ENCODE peak calls at places on chromosomes 16 and 17, in seven cellular contexts. U, S, W, D, H, N and J are unnamed samples.

GRCh38 chr17:69250641-69251040 is 22.0 kb upstream of the ABCA10 start:
- DNase-seq in U (no peak), S (no peak), W (no peak), D (no peak), H (no peak), N (no peak), J (no peak)

GRCh38 chr16:56316545-56316944 is 108.8 kb downstream of the AMFR start:
- DNase-seq in U (no peak), S (no peak), W (no peak), D (no peak), H (no peak), N (no peak), J (no peak)

GRCh38 chr17:21382560-21383495 is 6.7 kb downstream of the KCNJ12 start:
- DNase-seq in U (no peak), S (no peak), W (no peak), D (no peak), H (no peak), N (peak), J (no peak)

GRCh38 chr17:37429442-37429841 is 22.8 kb downstream of the TADA2A start:
- DNase-seq in U (no peak), S (no peak), W (no peak), D (no peak), H (no peak), N (no peak), J (no peak)

GRCh38 chr16:67294927-67295326 is 15.6 kb downstream of the PLEKHG4 start:
- DNase-seq in U (no peak), S (no peak), W (no peak), D (no peak), H (no peak), N (no peak), J (no peak)

GRCh38 chr16:57608462-57609113 is 19.8 kb upstream of the ADGRG1 start:
- DNase-seq in U (no peak), S (no peak), W (no peak), D (no peak), H (no peak), N (peak), J (peak)

GRCh38 chr17:5237541-5238016 is 2.9 kb upstream of the SCIMP start:
- DNase-seq in U (peak), S (peak), W (peak), D (peak), H (peak), N (no peak), J (peak)

GRCh38 chr17:49106366-49107210 is 26.0 kb upstream of the B4GALNT2 start:
- DNase-seq in U (no peak), S (no peak), W (no peak), D (no peak), H (no peak), N (no peak), J (no peak)

GRCh38 chr17:28846231-28846630 is 3.6 kb upstream of the FAM222B start:
- DNase-seq in U (no peak), S (no peak), W (no peak), D (no peak), H (no peak), N (peak), J (no peak)

GRCh38 chr17:41728056-41728455 is 6.4 kb downstream of the HAP1 start:
- DNase-seq in U (no peak), S (no peak), W (no peak), D (peak), H (no peak), N (no peak), J (no peak)

GRCh38 chr17:49705254-49705653 is 2.5 kb downstream of the SLC35B1 start:
- DNase-seq in U (no peak), S (no peak), W (no peak), D (no peak), H (no peak), N (no peak), J (no peak)

GRCh38 chr17:17741346-17742023 is 60.2 kb downstream of the RAI1 start:
- DNase-seq in U (no peak), S (no peak), W (no peak), D (peak), H (no peak), N (no peak), J (no peak)

GRCh38 chr16:84548971-84549844 is 44.7 kb upstream of the MEAK7 start:
- DNase-seq in U (no peak), S (peak), W (no peak), D (no peak), H (no peak), N (peak), J (no peak)

GRCh38 chr17:5873781-5874180 is 196.4 kb upstream of the WSCD1 start:
- DNase-seq in U (no peak), S (no peak), W (no peak), D (no peak), H (no peak), N (no peak), J (no peak)

GRCh38 chr16:58615280-58615679 is 14.3 kb downstream of the CNOT1 start:
- DNase-seq in U (no peak), S (no peak), W (no peak), D (no peak), H (no peak), N (no peak), J (no peak)

GRCh38 chr17:81394377-81394747 is 895 bp upstream of the BAHCC1 start:
- DNase-seq in U (no peak), S (no peak), W (no peak), D (no peak), H (no peak), N (no peak), J (no peak)

GRCh38 chr17:81396278-81396721 is 1.0 kb downstream of the BAHCC1 start:
- DNase-seq in U (no peak), S (no peak), W (no peak), D (no peak), H (no peak), N (no peak), J (no peak)

GRCh38 chr17:81396722-81397313 is 1.6 kb downstream of the BAHCC1 start:
- DNase-seq in U (no peak), S (peak), W (peak), D (no peak), H (no peak), N (no peak), J (peak)

GRCh38 chr17:81394831-81395599 is at the start of gene BAHCC1:
- DNase-seq in U (peak), S (peak), W (peak), D (peak), H (peak), N (peak), J (peak)

GRCh38 chr17:81395600-81396277 is 482 bp downstream of the BAHCC1 start:
- DNase-seq in U (no peak), S (no peak), W (no peak), D (no peak), H (no peak), N (no peak), J (no peak)
- TF ChIP-seq CTCF in U (no peak), S (no peak), W (no peak), D (no peak), H (no peak), N (no peak), J (no peak)

DNA sequence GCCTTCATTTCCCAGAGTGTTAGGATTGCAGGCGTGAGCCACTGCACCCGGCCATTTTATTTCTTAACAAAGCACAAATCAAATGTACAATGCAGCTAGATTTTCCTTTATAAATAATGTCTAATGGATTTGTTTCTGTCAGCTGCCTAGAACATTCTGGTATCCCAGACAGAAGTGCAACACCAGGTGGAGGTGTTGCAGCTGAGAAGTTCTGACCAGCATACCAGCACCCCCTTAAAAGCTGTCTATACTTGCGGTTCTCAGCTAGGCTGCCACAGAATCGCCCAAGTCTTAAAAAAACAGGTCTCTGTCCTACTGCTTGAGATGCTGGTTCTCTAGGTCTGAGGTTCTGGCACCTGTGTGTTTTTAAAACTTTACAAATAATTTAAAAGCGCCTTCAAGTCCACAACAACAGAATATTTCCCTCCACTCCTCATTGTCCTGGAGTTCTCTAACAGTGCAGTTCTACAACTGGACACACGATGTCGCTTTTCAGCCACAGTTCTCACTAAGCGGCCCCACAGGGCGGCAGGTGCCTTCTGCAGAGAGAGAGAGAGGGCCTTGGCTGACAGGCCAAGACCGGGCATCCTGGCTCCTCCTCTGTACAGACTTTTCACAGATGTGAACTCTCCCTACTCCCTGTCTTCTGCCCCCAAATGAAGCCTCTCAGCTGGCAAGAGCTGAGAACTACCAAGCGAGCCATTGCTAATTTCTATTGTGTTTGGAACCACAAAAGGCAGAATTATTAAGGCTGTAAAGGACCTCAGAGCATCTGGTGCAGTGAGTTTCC is 32.6 kb upstream of the MEOX1 start:
- DNase-seq in U (peak), S (peak), W (no peak), D (peak), H (peak), N (peak), J (peak)
- TF ChIP-seq CTCF in U (peak), S (peak), W (peak), D (peak), H (peak), N (peak), J (peak)

GRCh38 chr17:2703606-2704005 is 8.0 kb downstream of the CLUH start:
- DNase-seq in U (no peak), S (no peak), W (no peak), D (no peak), H (no peak), N (peak), J (no peak)

GRCh38 chr17:2700491-2701141 is 10.9 kb downstream of the CLUH start:
- DNase-seq in U (no peak), S (peak), W (no peak), D (peak), H (no peak), N (peak), J (no peak)

GRCh38 chr17:2701161-2701995 is 10.2 kb downstream of the CLUH start:
- DNase-seq in U (no peak), S (peak), W (no peak), D (peak), H (no peak), N (peak), J (no peak)

GRCh38 chr17:2703181-2703580 is 8.4 kb downstream of the CLUH start:
- DNase-seq in U (no peak), S (no peak), W (no peak), D (peak), H (no peak), N (peak), J (no peak)

DNA sequence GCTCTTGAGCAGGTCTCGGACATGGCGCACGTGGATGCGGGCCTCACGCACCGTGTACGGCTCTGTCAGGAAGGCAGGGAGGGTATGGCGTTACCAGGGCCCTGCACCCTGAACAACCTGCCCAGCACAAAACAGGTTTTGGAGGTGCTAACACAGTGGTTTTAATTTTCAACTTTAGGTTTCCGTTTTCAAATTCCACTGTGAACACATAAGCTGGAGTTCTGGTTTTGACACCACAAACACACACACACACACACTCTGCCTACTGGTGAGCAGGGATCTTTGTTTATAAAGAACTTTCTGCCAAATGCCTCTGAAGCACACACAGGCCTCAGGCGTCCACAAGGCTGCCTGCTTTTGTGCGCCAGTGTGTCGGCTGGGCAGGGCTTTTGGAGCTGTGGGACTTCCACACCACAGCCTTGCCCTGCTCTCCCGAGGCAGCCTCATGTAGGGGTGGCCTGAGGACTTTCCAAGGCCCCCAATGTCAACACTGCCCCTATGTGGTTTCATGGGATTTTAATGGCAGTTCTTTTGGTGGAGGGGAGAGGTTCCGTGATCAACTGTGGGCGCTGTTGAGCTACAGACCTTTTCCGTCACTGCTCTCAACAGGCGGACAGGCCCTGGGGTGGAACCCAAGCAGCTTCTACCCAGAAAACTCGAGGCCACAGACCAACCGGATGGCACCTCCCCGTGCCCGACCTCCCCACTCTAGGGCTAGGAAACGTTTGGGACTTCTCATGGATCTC is 9.4 kb downstream of the CLUH start:
- DNase-seq in U (no peak), S (peak), W (no peak), D (peak), H (no peak), N (peak), J (no peak)
- TF ChIP-seq CTCF in U (no peak), S (no peak), W (no peak), D (no peak), H (no peak), N (no peak), J (no peak)

GRCh38 chr16:66278111-66278531 is 88.4 kb upstream of the CDH5 start:
- DNase-seq in U (no peak), S (no peak), W (no peak), D (no peak), H (no peak), N (no peak), J (no peak)

GRCh38 chr16:66274335-66275110 is 92.0 kb upstream of the CDH5 start:
- DNase-seq in U (peak), S (no peak), W (peak), D (no peak), H (peak), N (no peak), J (no peak)

GRCh38 chr16:66277311-66278070 is 89.0 kb upstream of the CDH5 start:
- DNase-seq in U (no peak), S (no peak), W (no peak), D (no peak), H (no peak), N (no peak), J (no peak)

GRCh38 chr16:66273644-66274334 is 92.7 kb upstream of the CDH5 start:
- DNase-seq in U (no peak), S (no peak), W (no peak), D (no peak), H (no peak), N (no peak), J (no peak)

DNA sequence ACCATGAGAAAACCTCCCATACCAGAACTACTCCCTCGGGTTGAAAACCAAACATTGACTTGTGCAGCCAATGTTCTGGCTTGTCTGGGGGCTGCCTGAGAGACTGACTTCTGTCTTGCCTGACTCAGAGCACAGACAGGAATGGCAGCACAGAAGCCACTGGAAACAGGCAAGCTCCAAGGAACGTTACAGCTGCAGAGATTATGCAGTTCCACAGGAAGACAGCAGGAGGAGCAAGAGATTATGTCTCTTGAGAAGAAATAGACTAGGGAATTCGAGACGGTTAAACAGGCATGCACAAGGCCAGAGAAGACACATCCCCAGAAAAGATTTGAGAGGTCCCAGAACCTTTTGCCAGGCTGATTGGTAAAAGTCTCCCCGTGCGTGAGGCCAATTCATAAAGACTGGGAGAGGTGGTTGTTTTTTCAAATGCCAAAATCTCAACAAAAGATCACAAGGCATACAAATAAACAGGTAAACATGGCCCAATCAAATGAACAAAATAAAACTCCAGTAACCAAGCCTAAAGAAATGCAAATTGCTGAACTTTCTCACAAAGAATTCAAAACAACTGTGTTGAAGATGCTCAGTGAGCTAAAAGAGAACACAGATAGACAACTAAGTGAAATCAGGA is 90.6 kb upstream of the CDH5 start:
- DNase-seq in U (peak), S (no peak), W (no peak), D (no peak), H (peak), N (no peak), J (no peak)
- TF ChIP-seq CTCF in U (peak), S (peak), W (peak), D (peak), H (peak), N (peak), J (peak)

GRCh38 chr16:48000622-48001021 is 155.2 kb downstream of the ABCC12 start:
- DNase-seq in U (no peak), S (no peak), W (no peak), D (no peak), H (no peak), N (no peak), J (no peak)

GRCh38 chr16:47990676-47991075 is 165.1 kb downstream of the ABCC12 start:
- DNase-seq in U (no peak), S (no peak), W (no peak), D (no peak), H (no peak), N (no peak), J (no peak)

GRCh38 chr16:47995354-47995753 is 160.4 kb downstream of the ABCC12 start:
- DNase-seq in U (no peak), S (no peak), W (no peak), D (no peak), H (no peak), N (no peak), J (no peak)
- TF ChIP-seq CTCF in U (no peak), S (no peak), W (peak), D (no peak), H (no peak), N (no peak), J (no peak)

GRCh38 chr16:70158261-70158939 is 15.2 kb upstream of the CLEC18C start:
- DNase-seq in U (no peak), S (no peak), W (no peak), D (no peak), H (no peak), N (no peak), J (no peak)
- TF ChIP-seq CTCF in U (no peak), S (no peak), W (no peak), D (no peak), H (no peak), N (no peak), J (no peak)